ENCODE peak calls at places on chromosomes 16 and 17, in four cellular contexts. Q is neuronal stem cell, R is IMR-90, H is H9. D is an unnamed sample.

GRCh38 chr17:71252446-71252845 is 868.4 kb upstream of the SOX9 start:
- DNase-seq in Q (no peak), R (no peak), H (no peak), D (no peak)

GRCh38 chr16:26645629-26646028 is 421.1 kb upstream of the C16orf82 start:
- DNase-seq in Q (peak), R (no peak), H (peak), D (no peak)

GRCh38 chr16:2481676-2482075 is 6.7 kb downstream of the TBC1D24 start:
- DNase-seq in Q (no peak), R (no peak), H (no peak), D (no peak)

GRCh38 chr17:70820276-70820675 is 650.9 kb downstream of the KCNJ2 start:
- DNase-seq in Q (no peak), R (peak), H (no peak), D (peak)

GRCh38 chr17:48351916-48352332 is 78.1 kb downstream of the SKAP1 start:
- DNase-seq in Q (peak), R (peak), H (no peak), D (peak)

GRCh38 chr17:29568331-29569244 is at the start of gene TP53I13:
- DNase-seq in Q (peak), R (peak), H (peak), D (peak)

GRCh38 chr17:81371910-81372760 is 23.1 kb upstream of the BAHCC1 start:
- DNase-seq in Q (no peak), R (peak), H (peak), D (no peak)

GRCh38 chr16:19130852-19131808 is 17.4 kb downstream of the ITPRIPL2 start:
- DNase-seq in Q (no peak), R (peak), H (no peak), D (no peak)

GRCh38 chr16:71440669-71441347 is 1.0 kb downstream of the TLE7 start:
- DNase-seq in Q (no peak), R (no peak), H (peak), D (peak)

GRCh38 chr16:383326-384020 is 1.7 kb upstream of the PGAP6 start:
- DNase-seq in Q (no peak), R (no peak), H (peak), D (peak)
- H4K91ac ChIP-seq in Q (no peak), R (no peak), H (no peak), D (peak)

DNA sequence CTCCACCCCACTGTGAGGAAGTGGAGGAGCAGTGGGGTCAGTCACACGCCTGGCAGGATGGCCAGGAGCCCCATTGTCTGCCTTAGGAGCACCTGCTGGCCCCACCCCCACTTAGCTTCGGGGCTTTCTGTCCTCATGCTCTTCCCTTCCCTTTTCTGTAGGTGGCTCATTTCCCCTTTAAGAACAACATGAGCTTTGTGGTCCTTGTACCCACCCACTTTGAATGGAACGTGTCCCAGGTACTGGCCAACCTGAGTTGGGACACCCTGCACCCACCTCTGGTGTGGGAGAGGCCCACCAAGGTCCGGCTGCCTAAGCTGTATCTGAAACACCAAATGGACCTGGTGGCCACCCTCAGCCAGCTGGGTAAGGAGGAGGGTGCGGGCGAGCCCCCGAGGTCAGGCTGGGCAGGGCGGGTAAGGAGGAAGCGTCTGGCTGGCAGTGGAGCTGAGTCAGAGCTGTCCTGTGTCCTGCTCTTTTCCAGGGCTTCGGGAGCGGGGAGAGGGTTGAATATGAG is 9.4 kb upstream of the SERPINF1 start:
- DNase-seq in Q (no peak), R (no peak), H (peak), D (no peak)
- H3K4ac ChIP-seq in Q (no peak), R (no peak), H (no peak), D (no peak)

GRCh38 chr16:70381604-70382342 is 35.1 kb downstream of the DDX19A start:
- DNase-seq in Q (no peak), R (no peak), H (no peak), D (peak)
- H2BK120ac ChIP-seq in Q (peak), R (no peak), H (no peak), D (peak)

DNA sequence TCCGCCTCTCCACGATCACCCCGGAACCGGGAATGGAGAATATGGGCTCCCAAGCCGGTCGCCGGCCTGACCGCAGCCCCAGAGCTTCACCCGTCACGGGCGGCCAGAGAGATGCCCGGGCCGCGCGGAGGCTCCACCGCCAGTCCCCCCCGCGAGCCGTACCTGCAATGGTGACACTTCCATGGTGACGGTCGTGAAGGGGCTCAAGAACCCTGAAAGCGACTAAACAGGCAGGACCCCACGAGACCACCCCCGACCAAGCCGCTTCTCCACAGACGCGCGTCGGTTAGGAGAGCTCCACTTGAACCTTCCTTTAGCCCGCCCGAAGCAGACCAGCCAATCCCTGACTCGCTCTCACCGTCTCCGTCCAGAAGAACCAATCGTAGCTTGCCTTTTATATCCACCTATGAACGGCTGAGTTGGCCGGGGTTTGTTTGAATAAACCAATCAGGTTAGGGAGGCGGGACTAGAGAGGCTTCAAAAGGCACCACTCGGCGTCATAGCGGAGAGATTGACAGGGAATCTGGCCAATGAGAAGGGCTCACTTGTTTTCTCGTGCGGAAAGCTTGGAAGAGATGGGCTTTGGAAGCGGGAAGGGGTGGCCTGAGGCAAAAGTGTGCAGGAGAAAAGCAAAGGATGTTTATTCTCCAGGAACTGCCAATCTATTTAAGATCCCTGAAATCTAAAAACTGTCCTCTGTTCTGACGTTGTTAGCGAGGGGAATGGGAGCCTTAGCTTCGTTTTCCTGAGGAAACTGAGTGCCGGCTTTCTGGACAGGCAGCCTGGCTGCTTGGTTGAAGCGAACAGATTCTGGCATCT is at the start of gene TOP2A:
- DNase-seq in Q (peak), R (peak), H (peak), D (peak)
- H4K91ac ChIP-seq in Q (no peak), R (peak), H (no peak), D (peak)

DNA sequence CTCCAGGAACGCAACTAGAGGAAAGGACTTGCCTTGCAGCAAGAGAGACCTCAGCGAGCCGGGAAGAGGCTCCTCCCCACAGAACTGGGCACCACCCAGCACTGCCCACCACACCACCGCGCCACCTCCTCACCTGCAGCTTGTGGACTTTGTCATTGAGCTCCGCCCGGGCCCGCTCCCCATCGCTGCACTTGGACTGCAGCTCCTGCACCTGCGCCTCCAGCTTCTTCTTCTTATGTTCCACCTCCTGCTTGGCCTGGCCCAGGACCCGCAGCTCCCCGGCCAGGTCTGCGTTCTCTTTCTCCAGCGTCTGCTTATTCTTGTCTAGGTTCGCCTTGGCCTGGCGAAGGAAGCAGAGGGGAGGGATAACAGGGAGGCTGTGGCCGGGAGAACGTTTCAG is 76.7 kb downstream of the NDE1 start:
- DNase-seq in Q (no peak), R (no peak), H (no peak), D (no peak)
- H3K4ac ChIP-seq in Q (no peak), R (no peak), H (no peak), D (no peak)

GRCh38 chr17:78214016-78214705 is at the start of gene BIRC5:
- DNase-seq in Q (peak), R (peak), H (peak), D (peak)
- H2BK120ac ChIP-seq in Q (peak), R (no peak), H (no peak), D (peak)

GRCh38 chr16:11595908-11596504 is 9.3 kb upstream of the LITAF start:
- DNase-seq in Q (no peak), R (no peak), H (no peak), D (no peak)

GRCh38 chr16:11597737-11598136 is 11.0 kb upstream of the LITAF start:
- DNase-seq in Q (no peak), R (no peak), H (no peak), D (peak)

GRCh38 chr16:11597268-11597690 is 10.6 kb upstream of the LITAF start:
- DNase-seq in Q (no peak), R (no peak), H (no peak), D (peak)

GRCh38 chr16:11599579-11599978 is 12.9 kb upstream of the LITAF start:
- DNase-seq in Q (no peak), R (no peak), H (no peak), D (no peak)

GRCh38 chr16:11596572-11597226 is 10.0 kb upstream of the LITAF start:
- DNase-seq in Q (no peak), R (no peak), H (no peak), D (peak)
- H4K91ac ChIP-seq in Q (no peak), R (peak), H (no peak), D (no peak)

GRCh38 chr16:28879841-28880588 is 1.7 kb downstream of the ATP2A1 start:
- DNase-seq in Q (peak), R (peak), H (peak), D (peak)
- H3K4ac ChIP-seq in Q (no peak), R (peak), H (no peak), D (no peak)